ENCODE peak calls at places on chromosomes 6 and 20, in six cellular contexts. W is germinal center; F is right cardiac atrium; D is M059J; Y is SW480; T is Jurkat, Clone E6-1. P is an unnamed sample.

GRCh38 chr6:156976144-156977088 is 199.2 kb downstream of the ARID1B start:
- DNase-seq in W (no peak), F (peak), D (peak), Y (no peak), T (no peak), P (no peak)

GRCh38 chr6:28981833-28982475 is 23.2 kb downstream of the ZNF311 start:
- DNase-seq in W (peak), F (peak), D (peak), Y (peak), T (peak), P (peak)

GRCh38 chr20:62716198-62716940 is 7.7 kb downstream of the NTSR1 start:
- DNase-seq in W (no peak), F (no peak), D (peak), Y (no peak), T (no peak), P (no peak)

GRCh38 chr6:5672581-5673011 is 334.1 kb downstream of the NRN1 start:
- DNase-seq in W (no peak), F (no peak), D (peak), Y (no peak), T (no peak), P (no peak)

GRCh38 chr20:41003143-41003932 is 25.3 kb upstream of the TOP1 start:
- DNase-seq in W (no peak), F (peak), D (peak), Y (peak), T (no peak), P (peak)

GRCh38 chr6:109236140-109237081 is 141.1 kb downstream of the CEP57L1 start:
- DNase-seq in W (no peak), F (peak), D (no peak), Y (no peak), T (peak), P (no peak)

GRCh38 chr6:157762636-157763035 is 60.4 kb upstream of the SNX9 start:
- DNase-seq in W (peak), F (no peak), D (no peak), Y (peak), T (peak), P (no peak)

GRCh38 chr6:4105980-4106536 is 27.1 kb upstream of the FAM217A start:
- DNase-seq in W (no peak), F (no peak), D (no peak), Y (no peak), T (no peak), P (no peak)

GRCh38 chr20:46400828-46401477 is 5.5 kb downstream of the ELMO2 start:
- DNase-seq in W (no peak), F (no peak), D (no peak), Y (no peak), T (peak), P (no peak)

GRCh38 chr6:131657630-131658111 is 20.6 kb downstream of the ENPP3 start:
- DNase-seq in W (no peak), F (no peak), D (peak), Y (no peak), T (no peak), P (no peak)